ENCODE peak calls at places on chromosomes 16 and 17, in four cellular contexts. D is cardiac muscle cell, G is BE2C, Y is A673. S is an unnamed sample.

GRCh38 chr16:52546291-52546941 is 527 bp downstream of the TOX3 start:
- DNase-seq in D (peak; percentile 12), G (peak; percentile 16), Y (no peak), S (peak; percentile 73)

GRCh38 chr16:70754874-70755600 is 45.9 kb downstream of the VAC14 start:
- DNase-seq in D (no peak), G (no peak), Y (no peak), S (no peak)

GRCh38 chr17:2239882-2240430 is 63.6 kb downstream of the SMG6 start:
- DNase-seq in D (no peak), G (no peak), Y (no peak), S (no peak)

GRCh38 chr16:75116081-75116910 is at the start of gene LDHD:
- DNase-seq in D (peak; percentile 75), G (peak; percentile 46), Y (no peak), S (peak; percentile 78)

GRCh38 chr17:1762906-1763829 is 1.3 kb downstream of the SERPINF1 start:
- DNase-seq in D (no peak), G (peak; percentile 76), Y (peak; percentile 79), S (peak; percentile 34)

GRCh38 chr16:69107311-69107962 is 2.0 kb downstream of the HAS3 start:
- DNase-seq in D (peak; percentile 40), G (no peak), Y (peak; percentile 44), S (peak; percentile 60)

GRCh38 chr16:31130899-31131298 is 4.6 kb downstream of the PRSS8 start:
- DNase-seq in D (no peak), G (no peak), Y (no peak), S (peak; percentile 74)

GRCh38 chr16:68297908-68298307 is 12.8 kb downstream of the SLC7A6OS start:
- DNase-seq in D (no peak), G (no peak), Y (no peak), S (no peak)

GRCh38 chr17:43755389-43755875 is 3.2 kb downstream of the SOST start:
- DNase-seq in D (peak; percentile 43), G (no peak), Y (peak; percentile 8), S (peak; percentile 87)

GRCh38 chr17:4678448-4679026 is 25.4 kb downstream of the PELP1 start:
- DNase-seq in D (peak; percentile 90), G (no peak), Y (no peak), S (no peak)

GRCh38 chr16:10949424-10949970 is 5.1 kb downstream of the CLEC16A start:
- DNase-seq in D (no peak), G (no peak), Y (peak; percentile 89), S (peak; percentile 86)

GRCh38 chr17:15038656-15039055 is 226.5 kb downstream of the PMP22 start:
- DNase-seq in D (no peak), G (no peak), Y (peak; percentile 5), S (no peak)

GRCh38 chr17:28524476-28525415 is 18.6 kb downstream of the FOXN1 start:
- DNase-seq in D (peak; percentile 43), G (no peak), Y (no peak), S (no peak)

GRCh38 chr17:28346746-28347246 is 10.5 kb downstream of the POLDIP2 start:
- DNase-seq in D (peak; percentile 49), G (no peak), Y (no peak), S (peak; percentile 57)

GRCh38 chr17:55859518-55859917 is 108.7 kb downstream of the PCTP start:
- DNase-seq in D (no peak), G (no peak), Y (no peak), S (no peak)

GRCh38 chr17:59165933-59166342 is 10.4 kb downstream of the PRR11 start:
- DNase-seq in D (peak; percentile 78), G (peak; percentile 50), Y (peak; percentile 72), S (peak; percentile 89)

GRCh38 chr17:41500131-41500911 is 5.1 kb downstream of the KRT13 start:
- DNase-seq in D (no peak), G (no peak), Y (no peak), S (no peak)

GRCh38 chr16:83315271-83315670 is 492.5 kb upstream of the HSBP1 start:
- DNase-seq in D (no peak), G (no peak), Y (no peak), S (no peak)

GRCh38 chr16:66846266-66846665 is 2.1 kb downstream of the CA7 start:
- DNase-seq in D (no peak), G (no peak), Y (no peak), S (no peak)

GRCh38 chr17:19305761-19306159 is 56.8 kb downstream of the B9D1 start:
- DNase-seq in D (no peak), G (no peak), Y (no peak), S (no peak)

GRCh38 chr17:62692721-62693431 is 65.4 kb downstream of the MRC2 start:
- DNase-seq in D (peak; percentile 56), G (peak; percentile 58), Y (peak; percentile 29), S (peak; percentile 89)

GRCh38 chr16:87851601-87852000 is 17.7 kb downstream of the SLC7A5 start:
- DNase-seq in D (peak; percentile 51), G (no peak), Y (no peak), S (no peak)

GRCh38 chr17:48011405-48012150 is 26.0 kb downstream of the COPZ2 start:
- DNase-seq in D (peak; percentile 28), G (peak; percentile 76), Y (peak; percentile 88), S (peak; percentile 80)

GRCh38 chr17:7557825-7558543 is 566 bp upstream of the TNFSF13 start:
- DNase-seq in D (peak; percentile 38), G (peak; percentile 38), Y (peak; percentile 60), S (peak; percentile 83)

DNA sequence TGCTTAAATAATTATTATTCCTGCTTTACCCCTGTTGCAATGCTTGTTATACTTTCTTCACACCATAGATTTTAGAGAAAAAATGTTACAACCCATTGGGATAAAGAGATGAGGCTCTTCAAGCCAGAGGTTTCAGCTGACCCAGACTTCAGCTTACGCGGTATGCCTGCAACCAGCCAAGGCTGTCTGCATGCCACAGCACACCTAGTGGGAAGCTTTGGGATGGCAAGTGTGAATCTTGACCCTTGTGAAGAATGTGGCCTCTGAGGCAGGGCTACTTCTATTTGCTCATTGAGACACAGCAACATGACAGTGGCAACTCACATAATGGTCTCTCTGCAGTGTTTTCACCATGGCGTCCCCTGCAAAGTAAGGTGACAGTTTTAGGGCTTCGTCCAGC is 193.9 kb upstream of the PIRT start:
- DNase-seq in D (no peak), G (no peak), Y (peak; percentile 7), S (peak; percentile 23)
- TF ChIP-seq CTCF in D (no peak), G (no peak), Y (peak; percentile 41), S (no peak)

DNA sequence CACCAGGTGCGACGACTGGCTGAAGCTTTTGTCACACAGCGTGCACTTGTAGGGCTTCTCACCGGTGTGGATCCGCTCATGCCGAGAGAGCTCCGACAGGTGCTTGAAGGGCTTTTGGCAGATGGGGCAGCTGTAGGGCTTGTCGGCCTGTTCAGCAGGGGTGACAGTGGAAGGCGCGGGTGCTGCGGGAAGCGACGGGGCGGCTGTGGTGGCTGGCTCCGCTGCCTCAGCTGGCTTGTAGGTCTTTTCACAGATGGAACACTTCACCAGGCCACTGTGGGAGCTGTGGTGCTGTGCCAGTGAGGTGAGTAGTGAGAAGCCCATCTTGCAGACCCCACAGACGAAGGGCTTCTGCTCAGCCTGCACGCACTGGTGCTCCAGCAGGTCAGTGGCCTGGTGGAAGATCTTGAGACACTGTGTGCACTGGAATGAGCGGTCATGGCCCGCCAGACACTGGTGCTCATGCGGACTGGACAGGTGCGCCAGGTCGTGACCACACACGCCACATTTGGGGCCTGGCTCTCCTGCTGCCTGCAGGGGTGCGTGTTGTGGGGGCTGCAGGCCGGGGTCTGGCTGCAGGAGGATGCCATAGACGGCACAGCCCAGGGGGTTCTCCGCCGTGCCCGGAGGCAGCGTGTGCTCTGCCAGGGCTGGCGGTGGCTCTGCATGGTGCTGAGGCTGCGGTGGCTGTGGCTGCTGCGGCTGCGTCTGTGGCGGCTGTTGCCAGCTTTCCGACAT is 2.8 kb downstream of the ZNF319 start:
- DNase-seq in D (no peak), G (peak; percentile 9), Y (no peak), S (no peak)
- H3K4me1 ChIP-seq in D (peaks cover 16% of the 10 kb centered on the region), G (no peaks in the 10 kb centered on the region), Y (peaks cover 29% of the 10 kb centered on the region), S (peaks cover 8% of the 10 kb centered on the region)

DNA sequence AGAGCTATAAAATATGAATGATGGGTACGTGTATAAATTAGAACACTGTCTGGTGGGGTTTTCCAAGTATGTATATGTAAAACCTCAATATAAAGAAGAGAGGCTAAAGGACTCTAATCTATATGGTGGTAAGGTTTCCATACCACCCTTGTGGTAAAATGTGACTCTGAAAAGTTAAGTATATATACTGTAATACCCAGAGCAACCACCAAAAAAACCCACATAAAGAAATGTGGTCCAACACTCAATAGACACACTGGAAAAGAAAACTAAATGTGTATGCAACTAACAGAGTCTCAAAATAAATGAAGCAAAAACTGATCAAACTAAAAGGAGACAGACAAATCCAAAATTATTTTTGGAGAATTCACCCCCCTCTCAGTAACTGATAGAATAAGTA is 72.2 kb downstream of the XPO6 start:
- DNase-seq in D (no peak), G (no peak), Y (no peak), S (peak; percentile 21)
- TF ChIP-seq CTCF in D (no peak), G (no peak), Y (no peak), S (no peak)

GRCh38 chr17:74374786-74375185 is 7.5 kb downstream of the GPR142 start:
- DNase-seq in D (no peak), G (no peak), Y (no peak), S (no peak)
- H3K4me1 ChIP-seq in D (peaks cover 3% of the 10 kb centered on the region), G (peaks cover 3% of the 10 kb centered on the region), Y (peaks cover 6% of the 10 kb centered on the region), S (peaks cover 3% of the 10 kb centered on the region)